ENCODE peak calls at places on chromosomes 5 and 9, in four cellular contexts. R is IMR-90, I is H9, X is neuronal stem cell. W is an unnamed sample.

GRCh38 chr9:108272350-108272899 is 583.4 kb downstream of the ACTL7B start:
- DNase-seq in I (peak; percentile 62), X (no peak), R (peak; percentile 39), W (no peak)

GRCh38 chr5:132678735-132679134 is 4.9 kb downstream of the IL4 start:
- DNase-seq in R (no peak), I (no peak), X (no peak), W (no peak)

GRCh38 chr9:122261469-122261881 is 3.2 kb downstream of the RBM18 start:
- DNase-seq in R (peak; percentile 67), I (no peak), X (no peak), W (no peak)

GRCh38 chr9:126207256-126207655 is 119.4 kb upstream of the MVB12B start:
- DNase-seq in I (no peak), R (no peak), X (no peak), W (no peak)

GRCh38 chr9:19420877-19421276 is 12.1 kb downstream of the ACER2 start:
- DNase-seq in X (no peak), R (no peak), I (no peak), W (peak; percentile 64)

GRCh38 chr9:136741885-136742568 is 713 bp downstream of the LCN10 start:
- DNase-seq in X (no peak), R (no peak), I (no peak), W (no peak)

GRCh38 chr5:92514901-92515300 is 1066.1 kb downstream of the NR2F1-AS1 start:
- DNase-seq in I (no peak), R (no peak), X (no peak), W (no peak)

GRCh38 chr5:83608122-83608521 is 112.5 kb downstream of the HAPLN1 start:
- DNase-seq in R (peak; percentile 40), I (peak; percentile 73), X (peak; percentile 43), W (peak; percentile 3)

GRCh38 chr9:98016137-98016680 is 33.1 kb downstream of the ANP32B start:
- DNase-seq in R (no peak), I (peak; percentile 5), X (no peak), W (no peak)

GRCh38 chr9:78029601-78030552 is 1.7 kb downstream of the GNAQ start:
- DNase-seq in I (peak; percentile 48), X (no peak), R (peak; percentile 48), W (peak; percentile 77)

GRCh38 chr5:40906351-40906751 is 2.9 kb upstream of the C7 start:
- DNase-seq in X (no peak), R (peak; percentile 63), I (no peak), W (no peak)

DNA sequence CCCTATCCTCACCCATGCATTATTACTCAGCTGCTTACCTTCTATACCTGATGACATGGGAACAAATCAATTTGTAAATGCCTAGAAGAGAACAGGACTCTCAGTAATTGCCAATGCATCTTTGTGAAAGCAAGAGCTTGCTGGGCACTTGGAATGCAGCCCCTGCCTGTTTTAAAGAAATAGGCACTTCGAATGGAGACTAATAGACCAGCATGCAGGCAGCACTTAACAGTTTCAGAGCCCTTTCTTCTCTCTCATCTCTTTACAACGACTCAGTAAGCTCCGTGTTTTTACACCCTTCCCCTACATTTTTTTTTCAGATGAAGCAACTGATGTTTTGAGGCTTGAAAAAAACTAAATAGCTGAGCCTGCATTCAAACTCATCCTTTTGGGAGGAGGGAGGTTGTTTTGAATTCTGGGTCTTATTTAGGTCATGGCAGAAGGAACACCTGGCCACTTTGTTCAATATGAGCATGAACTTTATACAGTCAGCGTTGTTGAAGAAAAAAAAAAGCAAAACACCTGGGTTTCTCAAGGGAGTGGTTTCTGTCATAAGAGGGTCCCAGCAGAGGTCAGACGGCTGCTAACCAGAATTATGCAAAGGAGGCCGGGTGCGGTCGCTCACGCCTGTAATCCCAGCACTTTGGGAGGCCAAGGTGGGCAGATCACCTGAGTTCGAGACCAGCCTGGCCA is 34.6 kb upstream of the WHRN start:
- DNase-seq in R (no peak), I (no peak), X (no peak), W (peak; percentile 60)
- H2AFZ ChIP-seq in R (no peak overlapping the region), I (no peak overlapping the region), X (no peak overlapping the region), W (no peak overlapping the region)

GRCh38 chr5:16737620-16738364 is 121.0 kb upstream of the RETREG1 start:
- DNase-seq in R (no peak), X (no peak), I (peak; percentile 90), W (no peak)

GRCh38 chr5:16740046-16740445 is 123.2 kb upstream of the RETREG1 start:
- DNase-seq in R (no peak), X (no peak), I (peak; percentile 45), W (no peak)

GRCh38 chr5:16736158-16736994 is 119.6 kb upstream of the RETREG1 start:
- DNase-seq in X (no peak), R (peak; percentile 87), I (peak; percentile 66), W (peak; percentile 89)

GRCh38 chr5:16735092-16735970 is 118.5 kb upstream of the RETREG1 start:
- DNase-seq in I (no peak), X (no peak), R (no peak), W (no peak)

GRCh38 chr5:16737173-16737572 is 120.4 kb upstream of the RETREG1 start:
- DNase-seq in R (no peak), X (no peak), I (no peak), W (no peak)
- H4K91ac ChIP-seq in R (peak overlapping the region; percentile 14), X (no peak overlapping the region), I (no peak overlapping the region), W (peak overlapping the region; percentile 51)

DNA sequence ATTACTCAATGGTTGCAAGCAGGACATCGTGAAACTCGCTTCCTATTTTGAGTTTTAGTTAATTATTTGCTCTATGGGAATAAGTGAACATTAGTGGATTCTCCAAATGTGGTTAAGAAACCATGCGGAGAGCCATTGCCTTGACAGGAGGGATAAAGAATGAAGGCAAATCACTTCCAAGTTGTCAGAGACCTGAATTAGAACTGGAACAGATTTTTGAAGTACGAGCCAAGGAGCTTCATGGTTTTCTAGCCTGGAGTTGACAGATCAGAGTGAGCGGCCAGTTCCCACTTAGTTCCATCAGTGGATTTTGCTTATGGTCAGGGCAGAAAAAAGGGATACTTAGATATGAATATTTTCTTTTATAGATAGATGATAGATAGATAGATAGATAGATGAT is 171.4 kb upstream of the CDH10 start:
- DNase-seq in I (no peak), X (no peak), R (no peak), W (no peak)
- H3K9me3 ChIP-seq in I (no peaks in the 10 kb centered on the region), X (no peaks in the 10 kb centered on the region), R (no peaks in the 10 kb centered on the region), W (no peaks in the 10 kb centered on the region)

GRCh38 chr5:120086081-120086480 is 378.0 kb upstream of the PRR16 start:
- DNase-seq in X (no peak), R (peak; percentile 11), I (no peak), W (no peak)

GRCh38 chr5:120083851-120084615 is 380.1 kb upstream of the PRR16 start:
- DNase-seq in X (no peak), I (no peak), R (peak; percentile 13), W (no peak)

DNA sequence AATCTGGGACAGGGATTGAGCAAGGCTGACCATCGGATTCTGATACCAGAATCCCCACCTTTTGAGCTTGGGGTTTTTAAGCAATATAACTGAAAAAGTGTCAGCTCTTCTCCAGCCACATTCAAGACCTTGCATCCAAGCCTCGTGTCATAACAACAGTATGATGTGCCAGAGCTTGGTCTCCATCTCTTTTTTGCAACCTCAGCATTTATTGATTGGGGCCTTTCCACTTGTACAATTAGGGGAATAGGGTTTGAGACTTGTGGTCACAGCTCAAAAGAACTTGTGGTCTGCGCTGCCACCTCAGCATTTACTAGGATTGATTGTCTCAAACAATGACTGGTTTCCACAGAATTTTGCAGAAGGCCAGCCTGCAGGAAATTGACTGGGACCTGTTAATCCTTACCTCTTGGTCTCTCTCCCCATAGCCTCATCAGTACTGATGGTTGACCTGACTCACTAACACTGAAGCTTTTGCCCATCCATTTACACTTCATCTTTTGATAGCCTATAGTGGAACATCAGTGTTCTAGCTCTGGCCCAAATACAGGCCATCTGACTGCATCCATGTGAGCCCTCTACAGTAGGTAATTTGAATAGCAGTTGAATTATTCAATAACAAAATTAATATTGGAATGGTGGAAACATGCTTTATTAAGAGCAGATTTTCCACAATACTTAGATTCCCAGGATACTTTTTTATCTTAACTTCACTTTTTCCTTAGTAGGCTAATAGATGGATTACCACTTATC is 381.6 kb upstream of the PRR16 start:
- DNase-seq in I (no peak), R (no peak), X (no peak), W (no peak)
- H2AFZ ChIP-seq in I (no peak overlapping the region), R (no peak overlapping the region), X (no peak overlapping the region), W (no peak overlapping the region)

GRCh38 chr5:122099060-122099790 is 21.2 kb upstream of the LOX start:
- DNase-seq in R (peak; percentile 90), X (no peak), I (no peak), W (peak; percentile 19)
- H4K91ac ChIP-seq in R (peak overlapping the region; percentile 29), X (peak overlapping the region; percentile 40), I (no peak overlapping the region), W (no peak overlapping the region)

W was measured in trophoblast cell.